ENCODE peak calls at places on chromosome 22, in nine cellular contexts. X is epithelial cell of esophagus; R is substantia nigra; H is central memory CD4-positive, alpha-beta T cell; Q is cardiac muscle cell; Y is kidney glomerular epithelial cell; G is anterior cingulate cortex; C is astrocyte of the spinal cord; L is amniotic stem cell. M is an unnamed sample.

GRCh38 chr22:27534720-27535125 is 266.8 kb downstream of the MN1 start:
- DNase-seq in X (peak; percentile 30), R (no peak), H (no peak), Q (peak; percentile 87), Y (no peak), G (no peak), C (no peak), L (no peak), M (no peak)

GRCh38 chr22:28759861-28760560 is 12.5 kb upstream of the CCDC117 start:
- DNase-seq in X (peak; percentile 40), R (no peak), H (no peak), Q (no peak), Y (peak; percentile 26), G (no peak), C (peak; percentile 27), L (no peak), M (no peak)

GRCh38 chr22:27192135-27192900 is 534.9 kb downstream of the MIAT start:
- DNase-seq in X (no peak), R (no peak), H (no peak), Q (peak; percentile 25), Y (no peak), G (no peak), C (no peak), L (no peak), M (no peak)

GRCh38 chr22:49659281-49659923 is 168.3 kb downstream of the BRD1 start:
- DNase-seq in X (no peak), R (no peak), H (no peak), Q (no peak), Y (no peak), G (no peak), C (no peak), L (no peak), M (no peak)

GRCh38 chr22:37777122-37777687 is 30.5 kb upstream of the GCAT start:
- DNase-seq in X (peak; percentile 99), R (no peak), H (no peak), Q (peak; percentile 59), Y (peak; percentile 87), G (no peak), C (peak; percentile 90), L (no peak), M (peak; percentile 85)

GRCh38 chr22:19974233-19974861 is 32.7 kb upstream of the TXNRD2 start:
- DNase-seq in X (peak; percentile 35), R (peak; percentile 23), H (no peak), Q (peak; percentile 68), Y (peak; percentile 9), G (no peak), C (peak; percentile 77), L (no peak), M (peak; percentile 28)

GRCh38 chr22:29351042-29351441 is 35.5 kb upstream of the RASL10A start:
- DNase-seq in X (no peak), R (no peak), H (no peak), Q (no peak), Y (no peak), G (no peak), C (no peak), L (no peak), M (no peak)

GRCh38 chr22:29780781-29781676 is 13.9 kb downstream of the UQCR10 start:
- DNase-seq in X (peak; percentile 82), R (no peak), H (no peak), Q (peak; percentile 83), Y (peak; percentile 94), G (peak; percentile 9), C (peak; percentile 84), L (peak; percentile 56), M (peak; percentile 44)

GRCh38 chr22:40322061-40322460 is 24.2 kb upstream of the ADSL start:
- DNase-seq in X (no peak), R (no peak), H (no peak), Q (no peak), Y (no peak), G (no peak), C (peak; percentile 16), L (no peak), M (no peak)

GRCh38 chr22:49949914-49950292 is 10.7 kb upstream of the PIM3 start:
- DNase-seq in X (no peak), R (no peak), H (no peak), Q (no peak), Y (no peak), G (no peak), C (no peak), L (no peak), M (no peak)

GRCh38 chr22:46763051-46763705 is 728 bp downstream of the TBC1D22A start:
- DNase-seq in X (no peak), R (no peak), H (peak; percentile 56), Q (peak; percentile 56), Y (no peak), G (no peak), C (peak; percentile 57), L (no peak), M (no peak)

GRCh38 chr22:45064313-45065268 is 54.8 kb upstream of the PHF21B start:
- DNase-seq in X (peak; percentile 69), R (no peak), H (no peak), Q (peak; percentile 37), Y (no peak), G (no peak), C (peak; percentile 87), L (peak; percentile 26), M (peak; percentile 5)

GRCh38 chr22:38352436-38352835 is 35.2 kb upstream of the CSNK1E start:
- DNase-seq in X (no peak), R (no peak), H (no peak), Q (no peak), Y (no peak), G (no peak), C (no peak), L (no peak), M (no peak)

GRCh38 chr22:37302617-37303555 is 20.6 kb downstream of the CYTH4 start:
- DNase-seq in X (no peak), R (no peak), H (no peak), Q (no peak), Y (no peak), G (no peak), C (no peak), L (no peak), M (no peak)

GRCh38 chr22:47032091-47032943 is 269.9 kb downstream of the TBC1D22A start:
- DNase-seq in X (peak; percentile 37), R (no peak), H (no peak), Q (no peak), Y (no peak), G (no peak), C (no peak), L (no peak), M (no peak)

GRCh38 chr22:29871684-29872083 is 11.3 kb upstream of the MTMR3 start:
- DNase-seq in X (no peak), R (no peak), H (no peak), Q (no peak), Y (peak; percentile 73), G (no peak), C (no peak), L (no peak), M (no peak)

GRCh38 chr22:44628273-44628672 is 73.7 kb upstream of the PRR5 start:
- DNase-seq in X (no peak), R (no peak), H (no peak), Q (no peak), Y (no peak), G (no peak), C (no peak), L (no peak), M (no peak)

GRCh38 chr22:23841292-23841691 is 2.5 kb upstream of the DERL3 start:
- DNase-seq in X (no peak), R (no peak), H (no peak), Q (no peak), Y (no peak), G (no peak), C (no peak), L (no peak), M (no peak)

GRCh38 chr22:26380072-26380471 is 49.0 kb upstream of the ASPHD2 start:
- DNase-seq in X (no peak), R (no peak), H (no peak), Q (no peak), Y (no peak), G (no peak), C (no peak), L (no peak), M (no peak)

GRCh38 chr22:46355996-46356471 is 20.5 kb downstream of the TRMU start:
- DNase-seq in X (no peak), R (no peak), H (no peak), Q (no peak), Y (no peak), G (no peak), C (no peak), L (no peak), M (no peak)

GRCh38 chr22:28802595-28803087 is 2.3 kb upstream of the XBP1 start:
- DNase-seq in X (no peak), R (no peak), H (no peak), Q (no peak), Y (no peak), G (no peak), C (no peak), L (no peak), M (no peak)

GRCh38 chr22:19764636-19765476 is 4.3 kb downstream of the TBX1 start:
- DNase-seq in X (no peak), R (no peak), H (no peak), Q (no peak), Y (no peak), G (no peak), C (no peak), L (no peak), M (no peak)

GRCh38 chr22:31585161-31585859 is 76.7 kb downstream of the PISD start:
- DNase-seq in X (no peak), R (no peak), H (no peak), Q (peak; percentile 72), Y (no peak), G (no peak), C (peak; percentile 11), L (no peak), M (no peak)